ENCODE peak calls at places on chromosomes 2 and 18, in nine cellular contexts. N is epithelial cell of esophagus; U is CD4-positive, alpha-beta T cell; O is fibroblast of lung; H is psoas muscle; J is type B pancreatic cell; P is fibroblast of pulmonary artery; F is gastrocnemius medialis; V is WERI-Rb-1. R is an unnamed sample.

GRCh38 chr2:15943378-15943851 is 3.1 kb downstream of the MYCN start:
- DNase-seq in F (no peak), O (no peak), V (peak), J (peak), U (no peak), P (no peak), H (peak), N (no peak), R (peak)

GRCh38 chr2:66498597-66498910 is 63.6 kb downstream of the MEIS1 start:
- DNase-seq in U (no peak), H (no peak), V (no peak), O (no peak), F (no peak), J (no peak), N (no peak), P (no peak), R (no peak)

GRCh38 chr2:54579682-54580349 is 123.7 kb downstream of the SPTBN1 start:
- DNase-seq in J (no peak), U (peak), V (no peak), O (no peak), F (no peak), H (no peak), N (no peak), P (no peak), R (peak)

GRCh38 chr2:203675086-203675485 is 31.4 kb upstream of the CD28 start:
- DNase-seq in J (no peak), O (peak), V (no peak), U (no peak), N (peak), H (no peak), F (no peak), P (no peak), R (no peak)

GRCh38 chr2:109513749-109514588 is 99.8 kb downstream of the SEPTIN10 start:
- DNase-seq in F (peak), N (peak), V (no peak), U (no peak), J (no peak), O (peak), P (peak), H (no peak), R (no peak)

GRCh38 chr2:88563134-88563533 is 64.1 kb downstream of the EIF2AK3 start:
- DNase-seq in P (peak), J (no peak), F (no peak), U (no peak), V (no peak), O (no peak), N (no peak), H (no peak), R (no peak)

GRCh38 chr18:13338318-13338717 is 119.8 kb downstream of the LDLRAD4 start:
- DNase-seq in P (no peak), N (no peak), F (no peak), O (no peak), J (no peak), H (no peak), V (no peak), U (no peak), R (no peak)

GRCh38 chr2:26911911-26912861 is 58.3 kb upstream of the MAPRE3 start:
- DNase-seq in U (no peak), N (peak), O (peak), H (no peak), V (no peak), J (no peak), P (no peak), F (no peak), R (no peak)

GRCh38 chr2:43605079-43605655 is 9.3 kb upstream of the THADA start:
- DNase-seq in P (peak), F (no peak), V (peak), J (no peak), N (peak), H (no peak), O (peak), U (no peak), R (peak)

GRCh38 chr2:68185541-68186164 is 28.0 kb downstream of the PNO1 start:
- DNase-seq in P (peak), V (peak), F (peak), U (peak), N (peak), H (peak), J (no peak), O (peak), R (peak)

GRCh38 chr2:66897676-66898280 is 462.9 kb downstream of the MEIS1 start:
- DNase-seq in P (peak), F (no peak), J (no peak), U (no peak), N (no peak), H (no peak), O (peak), V (no peak), R (no peak)

GRCh38 chr2:217790681-217791392 is 212.0 kb downstream of the TNS1 start:
- DNase-seq in U (no peak), O (peak), H (no peak), V (no peak), J (no peak), N (peak), F (no peak), P (peak), R (no peak)

GRCh38 chr2:64654993-64655666 is 1.4 kb upstream of the SERTAD2 start:
- DNase-seq in U (no peak), V (no peak), P (peak), O (peak), H (no peak), N (no peak), J (no peak), F (no peak), R (peak)

GRCh38 chr2:184517402-184517801 is 80.9 kb upstream of the ZNF804A start:
- DNase-seq in V (no peak), P (no peak), J (no peak), H (no peak), O (no peak), F (no peak), N (no peak), U (no peak), R (no peak)

GRCh38 chr2:120365236-120365793 is 19.4 kb downstream of the INHBB start:
- DNase-seq in H (peak), U (no peak), O (no peak), F (peak), N (no peak), P (no peak), J (no peak), V (no peak), R (no peak)

GRCh38 chr2:16746833-16747232 is 81.2 kb upstream of the CYRIA start:
- DNase-seq in P (no peak), U (no peak), V (no peak), J (no peak), H (no peak), O (no peak), F (no peak), N (no peak), R (no peak)

GRCh38 chr2:99430614-99431258 is 59.1 kb downstream of the REV1 start:
- DNase-seq in V (no peak), O (peak), U (no peak), F (no peak), H (no peak), J (no peak), N (no peak), P (no peak), R (no peak)

GRCh38 chr2:133579295-133579694 is 11.0 kb upstream of the NCKAP5 start:
- DNase-seq in V (no peak), F (no peak), P (peak), H (no peak), O (peak), N (peak), J (no peak), U (no peak), R (peak)

GRCh38 chr2:133586978-133587377 is 18.7 kb upstream of the NCKAP5 start:
- DNase-seq in H (no peak), J (no peak), F (no peak), O (peak), V (no peak), P (no peak), U (no peak), N (peak), R (no peak)

GRCh38 chr2:133576714-133577113 is 8.5 kb upstream of the NCKAP5 start:
- DNase-seq in O (no peak), J (no peak), V (no peak), N (peak), H (no peak), F (no peak), P (no peak), U (no peak), R (no peak)

DNA sequence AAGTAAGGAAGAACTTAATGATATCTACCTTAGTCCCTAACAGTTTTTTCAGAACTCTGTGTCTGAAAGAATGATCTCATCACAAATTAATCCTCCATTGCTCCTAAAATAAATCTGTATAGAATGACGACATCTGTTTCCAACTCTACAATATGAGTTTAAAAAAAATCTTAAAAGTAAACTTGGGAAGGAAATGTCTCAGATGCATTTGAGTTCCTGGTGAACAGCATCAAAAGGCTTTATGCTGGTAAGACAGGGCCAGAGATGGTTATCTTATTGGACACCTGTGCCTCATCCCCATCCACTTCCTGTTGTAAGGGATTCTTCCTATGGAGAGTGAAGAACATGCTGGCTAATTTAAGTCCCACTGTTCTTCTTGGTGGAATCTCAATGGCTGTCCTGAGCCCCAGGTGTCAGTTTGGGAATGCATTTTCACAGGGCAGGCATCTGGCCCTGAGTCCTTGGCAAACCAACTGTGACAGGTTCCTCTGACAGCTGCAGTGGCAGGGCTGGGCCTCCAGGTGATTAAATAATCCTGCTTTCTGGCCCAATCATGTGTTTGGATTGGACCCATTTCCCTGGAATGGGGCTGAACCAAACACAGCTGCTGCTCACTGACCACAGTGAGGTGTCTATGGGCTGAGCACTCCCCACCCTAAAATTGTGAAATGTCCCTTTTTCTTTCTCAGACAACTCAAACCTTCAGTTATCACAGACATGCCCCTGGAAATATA is 12.9 kb upstream of the NCKAP5 start:
- DNase-seq in H (no peak), U (no peak), N (no peak), V (peak), F (no peak), O (peak), P (no peak), J (no peak), R (no peak)
- TF ChIP-seq CTCF in H (no peak), U (no peak), N (peak), V (peak), F (no peak), O (no peak), P (no peak), J (no peak), R (no peak)

DNA sequence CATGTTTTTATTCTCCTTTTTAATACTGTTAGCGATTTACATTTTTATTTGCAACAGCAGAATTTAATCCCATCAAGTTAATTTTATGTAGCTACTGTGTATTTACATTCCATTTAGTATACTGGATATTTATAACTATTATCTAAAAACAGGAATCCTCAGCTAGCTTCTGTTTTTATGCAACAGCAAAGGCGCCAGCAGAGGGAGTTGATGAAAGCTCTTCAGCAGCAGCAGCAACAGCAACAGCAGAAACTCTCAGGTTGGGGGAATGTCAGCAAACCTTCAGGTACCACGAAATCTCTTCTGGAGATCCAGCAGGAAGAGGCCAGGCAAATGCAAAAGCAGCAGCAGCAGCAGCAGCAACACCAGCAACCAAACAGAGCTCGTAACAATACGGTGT is 26.2 kb upstream of the SNORC start:
- DNase-seq in J (no peak), O (no peak), P (no peak), V (no peak), H (no peak), N (no peak), U (no peak), F (no peak), R (no peak)
- TF ChIP-seq CTCF in J (peak), O (no peak), P (peak), V (no peak), H (no peak), N (no peak), U (no peak), F (no peak), R (no peak)

DNA sequence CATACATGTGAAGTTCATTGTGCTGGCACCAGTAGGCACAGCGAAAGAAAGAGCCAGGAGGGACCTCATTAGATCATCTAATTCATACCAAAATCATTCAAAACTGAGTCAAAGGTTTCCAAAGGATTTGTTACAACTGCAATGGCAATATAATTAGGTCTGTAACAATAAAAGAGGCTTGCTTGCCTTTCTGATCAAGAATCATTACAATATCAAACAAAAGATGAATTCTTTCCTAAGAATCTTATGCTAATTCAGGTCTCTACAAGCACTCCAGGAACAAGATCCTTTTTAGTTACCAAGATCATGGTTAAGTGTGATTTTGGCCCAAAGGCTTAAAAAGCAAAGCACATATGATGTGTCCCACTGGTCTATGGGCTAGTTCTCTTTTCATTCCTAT is 41.9 kb upstream of the ITPRID2 start:
- DNase-seq in J (no peak), P (no peak), O (no peak), N (no peak), U (no peak), V (no peak), H (no peak), F (no peak), R (no peak)
- TF ChIP-seq CTCF in J (no peak), P (no peak), O (no peak), N (no peak), U (no peak), V (no peak), H (no peak), F (no peak), R (no peak)

GRCh38 chr2:225889452-225889851 is 489.9 kb downstream of the NYAP2 start:
- DNase-seq in N (peak), V (no peak), O (peak), P (peak), F (no peak), U (no peak), J (no peak), H (no peak), R (peak)
- TF ChIP-seq CTCF in N (peak), V (peak), O (peak), P (peak), F (peak), U (peak), J (peak), H (peak), R (peak)

GRCh38 chr18:65968605-65969004 is 217.8 kb downstream of the CDH7 start:
- DNase-seq in P (no peak), U (no peak), V (no peak), H (no peak), F (no peak), N (no peak), O (no peak), J (no peak), R (no peak)
- TF ChIP-seq CTCF in P (no peak), U (no peak), V (peak), H (no peak), F (no peak), N (peak), O (no peak), J (peak), R (peak)

DNA sequence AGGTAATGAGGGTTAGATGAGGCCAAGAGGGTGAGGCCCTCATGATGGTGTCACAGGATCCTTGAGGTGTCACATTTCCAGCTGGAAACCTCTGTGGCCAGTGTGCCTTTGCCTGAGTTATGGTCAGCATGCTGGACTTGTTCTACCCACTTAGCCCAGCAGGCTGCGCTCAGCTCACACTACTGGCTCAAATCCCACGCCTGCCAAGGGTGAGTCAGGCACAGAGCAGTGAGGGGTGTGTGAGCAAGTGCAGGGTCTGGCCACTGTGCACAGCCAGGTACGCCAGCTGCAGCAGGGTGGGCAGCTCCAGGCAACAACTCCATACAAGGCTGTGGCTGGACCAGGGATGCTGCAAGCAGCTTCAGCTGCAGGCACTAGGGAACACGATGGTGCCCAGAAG is 616.6 kb upstream of the FSHR start:
- DNase-seq in F (no peak), U (no peak), H (no peak), V (peak), J (no peak), O (peak), N (peak), P (peak), R (peak)
- TF ChIP-seq CTCF in F (no peak), U (no peak), H (no peak), V (peak), J (peak), O (no peak), N (peak), P (peak), R (no peak)

GRCh38 chr2:121696410-121696930 is 40.2 kb downstream of the NIFK start:
- DNase-seq in H (no peak), U (no peak), P (no peak), F (no peak), O (no peak), J (no peak), N (no peak), V (no peak), R (no peak)
- TF ChIP-seq CTCF in H (no peak), U (no peak), P (no peak), F (no peak), O (no peak), J (no peak), N (no peak), V (no peak), R (no peak)

GRCh38 chr2:207896525-207897295 is 127.0 kb upstream of the FZD5 start:
- DNase-seq in J (no peak), N (peak), P (no peak), U (no peak), F (no peak), V (peak), O (no peak), H (no peak), R (peak)
- TF ChIP-seq CTCF in J (peak), N (peak), P (peak), U (no peak), F (no peak), V (peak), O (peak), H (no peak), R (no peak)

GRCh38 chr2:47402555-47402804 is 476 bp upstream of the MSH2 start:
- DNase-seq in P (peak), V (no peak), U (no peak), N (peak), O (peak), H (no peak), F (no peak), J (no peak), R (no peak)
- TF ChIP-seq CTCF in P (no peak), V (no peak), U (no peak), N (no peak), O (no peak), H (no peak), F (no peak), J (no peak), R (no peak)

GRCh38 chr2:41400057-41400665 is 647.7 kb upstream of the PKDCC start:
- DNase-seq in V (peak), U (no peak), O (peak), F (no peak), P (peak), J (no peak), N (no peak), H (no peak), R (peak)
- TF ChIP-seq CTCF in V (peak), U (no peak), O (peak), F (no peak), P (peak), J (peak), N (no peak), H (no peak), R (peak)